ENCODE peak calls at places on chromosomes 6 and 20, in seven cellular contexts. I, O, X, D, V, J and S are unnamed samples.

GRCh38 chr6:26071135-26071534 is 16.1 kb upstream of the HFE start:
- DNase-seq in X (no peak), O (peak; percentile 27), V (no peak), J (no peak), I (no peak), D (no peak), S (no peak)

GRCh38 chr20:21901470-21902275 is 196.2 kb downstream of the PAX1 start:
- DNase-seq in X (peak; percentile 79), I (no peak), V (no peak), D (no peak), J (no peak), O (no peak), S (no peak)

GRCh38 chr6:118186676-118187567 is 279.9 kb downstream of the SLC35F1 start:
- DNase-seq in D (no peak), I (no peak), V (no peak), X (no peak), J (no peak), O (no peak), S (no peak)

GRCh38 chr20:23084845-23085355 is 1.2 kb downstream of the CD93 start:
- DNase-seq in J (no peak), V (no peak), O (no peak), D (no peak), X (no peak), I (no peak), S (no peak)

GRCh38 chr6:158642097-158642601 is 2.4 kb downstream of the DYNLT1 start:
- DNase-seq in X (peak; percentile 90), O (no peak), V (peak; percentile 96), I (no peak), D (no peak), J (no peak), S (peak; percentile 91)

GRCh38 chr6:42984924-42985475 is 630 bp downstream of the PPP2R5D start:
- DNase-seq in J (no peak), I (no peak), V (no peak), X (no peak), O (no peak), D (no peak), S (no peak)

GRCh38 chr20:47354710-47355488 is 1.6 kb downstream of the ZMYND8 start:
- DNase-seq in X (no peak), D (no peak), O (no peak), J (no peak), V (peak; percentile 71), I (no peak), S (peak; percentile 71)

GRCh38 chr20:46332373-46333135 is 24.3 kb upstream of the CDH22 start:
- DNase-seq in I (no peak), X (no peak), J (no peak), O (no peak), D (no peak), V (no peak), S (no peak)

GRCh38 chr6:111642463-111643158 is 36.9 kb upstream of the TRAF3IP2 start:
- DNase-seq in I (peak; percentile 41), V (peak; percentile 66), O (peak; percentile 69), J (no peak), D (peak; percentile 27), X (peak; percentile 80), S (peak; percentile 68)

GRCh38 chr6:257031-257725 is 35.1 kb upstream of the DUSP22 start:
- DNase-seq in V (peak; percentile 6), J (no peak), X (no peak), O (no peak), D (no peak), I (no peak), S (peak; percentile 87)

GRCh38 chr20:48492188-48493070 is 335.4 kb downstream of the PREX1 start:
- DNase-seq in J (no peak), V (no peak), O (no peak), I (no peak), D (no peak), X (no peak), S (no peak)

GRCh38 chr20:56516631-56517030 is 7.9 kb upstream of the FAM209A start:
- DNase-seq in D (no peak), J (no peak), X (no peak), V (no peak), I (no peak), O (no peak), S (no peak)

GRCh38 chr6:35317483-35318199 is 20.0 kb downstream of the DEF6 start:
- DNase-seq in X (no peak), D (no peak), O (no peak), I (no peak), V (no peak), J (no peak), S (no peak)

GRCh38 chr6:8803181-8803760 is 367.9 kb upstream of the SLC35B3 start:
- DNase-seq in D (no peak), I (no peak), X (no peak), J (no peak), V (no peak), O (no peak), S (no peak)

GRCh38 chr6:55794136-55794812 is 81.1 kb downstream of the BMP5 start:
- DNase-seq in X (no peak), D (no peak), V (peak; percentile 70), J (no peak), I (no peak), O (no peak), S (peak; percentile 90)

GRCh38 chr6:36309212-36309611 is 27.5 kb downstream of the BNIP5 start:
- DNase-seq in I (no peak), D (no peak), J (no peak), X (no peak), O (no peak), V (no peak), S (no peak)

DNA sequence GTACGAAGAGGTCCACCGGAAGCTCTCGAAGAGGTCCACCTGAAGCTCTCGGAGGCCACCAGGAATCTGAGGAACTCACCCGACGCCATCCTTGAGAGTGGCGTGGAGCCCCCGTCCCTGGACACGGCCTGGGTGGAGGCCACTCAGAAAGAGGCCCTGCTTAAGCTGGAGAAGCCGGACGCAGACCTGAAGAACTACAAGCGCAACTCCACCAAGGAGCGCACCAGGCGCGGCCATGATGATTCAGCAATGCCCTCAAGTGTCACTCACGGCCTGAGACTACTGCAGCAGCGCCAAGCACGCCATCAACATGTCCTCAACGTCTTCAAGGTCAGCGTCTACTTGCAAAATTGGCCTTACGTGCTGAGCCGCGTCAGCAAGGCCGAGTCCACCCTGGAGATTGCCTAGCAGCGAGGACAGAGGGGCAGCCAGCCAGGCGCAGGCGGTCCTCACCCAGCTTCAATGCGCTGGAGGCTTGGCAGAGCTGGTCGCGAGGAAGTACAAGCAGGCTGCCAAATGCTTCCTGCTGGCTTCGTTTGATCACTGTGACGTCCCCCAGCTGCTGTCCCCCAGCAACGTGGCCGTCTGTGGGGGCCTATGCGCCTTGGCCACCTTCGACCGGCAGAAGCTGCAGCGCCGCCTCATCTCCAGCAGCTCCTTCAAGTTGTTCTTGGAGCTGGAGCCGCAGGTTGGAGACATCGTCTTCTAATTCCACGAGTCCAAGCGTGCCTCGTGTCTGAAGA is 7.7 kb upstream of the GJA10 start:
- DNase-seq in X (no peak), I (no peak), D (no peak), J (no peak), V (no peak), O (no peak), S (no peak)
- TF ChIP-seq CTCF in X (no peak), I (no peak), D (no peak), J (no peak), V (no peak), O (no peak), S (no peak)

DNA sequence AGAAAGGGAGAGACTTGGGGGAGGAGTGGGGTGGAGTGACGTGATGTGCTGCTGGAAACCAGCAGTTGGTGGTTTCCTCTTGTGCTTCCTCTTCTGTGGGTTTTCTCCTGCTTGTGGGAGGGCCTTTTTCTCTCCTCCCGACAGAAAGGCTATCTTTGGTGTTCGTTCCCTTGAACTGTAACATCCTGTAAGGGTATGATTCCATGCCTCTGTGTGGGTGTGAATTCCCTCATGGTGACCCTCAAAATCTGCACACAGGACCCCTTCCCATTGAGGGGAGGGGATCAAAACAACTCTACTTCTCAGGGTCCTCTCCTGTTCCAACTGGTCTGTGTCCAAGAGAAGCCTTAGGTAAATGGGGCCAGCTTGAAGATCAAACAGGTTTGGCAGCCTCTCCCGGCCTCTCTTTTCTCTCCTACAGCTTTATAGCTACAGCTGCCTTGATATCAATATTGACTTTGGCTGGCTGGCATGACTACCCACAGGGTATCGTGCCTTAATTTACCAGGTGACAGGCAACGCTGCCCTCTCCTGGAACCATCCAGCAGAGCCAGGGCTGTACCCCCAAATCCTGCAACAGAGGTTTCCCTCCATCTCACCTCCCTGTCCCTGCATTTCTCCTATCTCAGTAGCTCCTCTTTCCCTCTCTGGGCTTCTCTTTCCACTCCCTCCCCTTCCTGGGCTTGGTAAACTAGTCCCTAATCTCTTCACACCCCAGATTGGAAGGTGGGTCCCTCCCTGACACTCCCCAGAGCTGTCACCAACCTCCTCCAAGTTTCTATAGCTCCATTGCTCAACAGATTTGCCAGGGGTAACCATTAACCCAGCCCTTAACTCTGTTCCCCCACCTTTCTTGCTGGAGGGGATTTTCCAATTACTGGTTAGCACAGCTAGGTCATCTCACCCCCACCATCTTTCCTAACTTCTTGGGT is 1.5 kb upstream of the MSH5 start:
- DNase-seq in V (peak; percentile 89), I (no peak), J (peak; percentile 92), X (no peak), D (peak; percentile 59), O (no peak), S (peak; percentile 77)
- TF ChIP-seq CTCF in V (peak; percentile 30), I (no peak), J (no peak), X (no peak), D (no peak), O (no peak), S (peak; percentile 34)

GRCh38 chr20:41599699-41600104 is 18.5 kb downstream of the CHD6 start:
- DNase-seq in O (no peak), D (no peak), X (no peak), J (no peak), V (no peak), I (no peak), S (no peak)

GRCh38 chr20:41607791-41608190 is 10.4 kb downstream of the CHD6 start:
- DNase-seq in I (no peak), V (no peak), X (no peak), D (no peak), O (no peak), J (no peak), S (no peak)

GRCh38 chr20:41601742-41602141 is 16.4 kb downstream of the CHD6 start:
- DNase-seq in J (no peak), D (no peak), V (no peak), X (no peak), O (no peak), I (no peak), S (no peak)

GRCh38 chr20:41600926-41601631 is 17.1 kb downstream of the CHD6 start:
- DNase-seq in I (no peak), V (no peak), J (no peak), O (no peak), X (no peak), D (no peak), S (no peak)

DNA sequence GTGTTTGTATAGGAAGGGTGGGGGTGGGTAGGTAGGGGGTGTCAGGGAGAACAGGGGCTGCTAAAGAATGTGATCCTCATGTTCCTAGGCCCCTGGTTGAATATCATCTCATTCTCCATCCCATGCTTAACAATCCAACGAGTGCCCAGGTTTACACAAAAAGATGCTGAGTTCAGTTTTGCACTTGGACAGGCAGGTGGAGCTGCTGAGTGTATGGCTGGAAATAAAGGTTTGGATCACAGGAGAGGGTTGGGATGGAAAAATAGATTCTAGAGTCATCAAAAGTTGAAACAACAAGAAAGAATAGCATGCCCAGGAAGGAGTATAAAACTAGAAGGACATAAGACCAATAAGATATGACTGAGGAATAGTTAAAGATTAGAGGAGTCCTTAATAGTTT is 14.2 kb downstream of the CHD6 start:
- DNase-seq in X (no peak), O (no peak), V (no peak), I (no peak), D (no peak), J (no peak), S (no peak)
- TF ChIP-seq CTCF in X (no peak), O (no peak), V (no peak), I (no peak), D (peak; percentile 8), J (no peak), S (peak; percentile 5)

GRCh38 chr6:32843979-32844838 is at the start of gene PSMB8:
- DNase-seq in V (peak; percentile 90), O (peak; percentile 96), D (peak; percentile 86), X (peak; percentile 97), I (peak; percentile 96), J (peak; percentile 98), S (peak; percentile 98)
- TF ChIP-seq CTCF in V (peak; percentile 19), O (no peak), D (no peak), X (peak; percentile 21), I (no peak), J (no peak), S (peak; percentile 5)